ENCODE peak calls at places on chromosomes 2 and 18, in five cellular contexts. Y is suprapubic skin; U is CD8-positive, alpha-beta memory T cell; Q is heart right ventricle; F is endodermal cell. W is an unnamed sample. For H3K4me1, the result is how much of the 10 kb centered on the place peaks cover.

GRCh38 chr18:55256568-55257289 is 297.5 kb upstream of the CCDC68 start:
- DNase-seq in Y (no peak), Q (no peak), U (no peak), F (no peak), W (no peak)

GRCh38 chr2:186827426-186827825 is 21.5 kb downstream of the ZSWIM2 start:
- DNase-seq in Y (no peak), F (no peak), U (no peak), Q (no peak), W (no peak)

GRCh38 chr2:218879881-218880748 is 537 bp upstream of the WNT10A start:
- DNase-seq in F (peak), Q (no peak), Y (no peak), U (peak), W (no peak)

GRCh38 chr2:44392338-44392943 is 30.7 kb downstream of the CAMKMT start:
- DNase-seq in Q (peak), U (peak), F (peak), Y (no peak), W (no peak)

GRCh38 chr18:39485696-39486095 is 1920.1 kb upstream of the CELF4 start:
- DNase-seq in Y (no peak), U (no peak), Q (no peak), F (no peak), W (no peak)

GRCh38 chr2:176626796-176627195 is 357.6 kb downstream of the MTX2 start:
- DNase-seq in F (no peak), Y (no peak), Q (no peak), U (no peak), W (no peak)

GRCh38 chr2:152740743-152741328 is 22.4 kb downstream of the ARL6IP6 start:
- DNase-seq in F (no peak), Y (no peak), Q (no peak), U (peak), W (no peak)

GRCh38 chr18:13136689-13137040 is 81.9 kb upstream of the LDLRAD4 start:
- DNase-seq in Y (no peak), F (peak), U (peak), Q (no peak), W (no peak)

GRCh38 chr2:70374616-70375015 is 72.7 kb upstream of the FAM136A start:
- DNase-seq in U (no peak), Y (no peak), F (no peak), Q (no peak), W (no peak)

GRCh38 chr2:74548919-74549684 is 4.6 kb downstream of the LOXL3 start:
- DNase-seq in Y (no peak), Q (peak), U (no peak), F (peak), W (no peak)

GRCh38 chr2:9095690-9096089 is 92.2 kb upstream of the MBOAT2 start:
- DNase-seq in F (peak), Y (no peak), Q (peak), U (no peak), W (no peak)

GRCh38 chr2:147925886-147926285 is 81.1 kb downstream of the ACVR2A start:
- DNase-seq in F (no peak), Y (no peak), Q (peak), U (no peak), W (no peak)

GRCh38 chr2:71238089-71238488 is 11.2 kb upstream of the PAIP2B start:
- DNase-seq in Y (no peak), F (no peak), U (no peak), Q (no peak), W (no peak)

GRCh38 chr2:113268621-113269360 is 9.9 kb downstream of the PAX8 start:
- DNase-seq in U (no peak), Y (no peak), F (no peak), Q (no peak), W (no peak)

GRCh38 chr2:37326285-37326684 is 1.7 kb upstream of the PRKD3 start:
- DNase-seq in Q (peak), Y (no peak), F (no peak), U (no peak), W (no peak)

GRCh38 chr2:223034241-223034933 is 17.6 kb upstream of the KCNE4 start:
- DNase-seq in U (no peak), F (no peak), Y (no peak), Q (no peak), W (no peak)

GRCh38 chr2:11932053-11932512 is 185.7 kb downstream of the LPIN1 start:
- DNase-seq in F (no peak), U (no peak), Y (no peak), Q (no peak), W (no peak)

GRCh38 chr18:3448845-3449701 is 899 bp upstream of the TGIF1 start:
- DNase-seq in F (peak), Q (peak), Y (peak), U (peak), W (peak)

GRCh38 chr2:135947483-135947882 is 37.9 kb downstream of the DARS1 start:
- DNase-seq in F (no peak), Y (no peak), U (no peak), Q (no peak), W (no peak)

GRCh38 chr2:14621114-14621513 is 11.4 kb upstream of the LRATD1 start:
- DNase-seq in F (no peak), Q (no peak), Y (no peak), U (no peak), W (no peak)

GRCh38 chr2:43519711-43520221 is 76.1 kb downstream of the THADA start:
- DNase-seq in F (no peak), U (no peak), Y (no peak), Q (no peak), W (no peak)

GRCh38 chr2:158025263-158025996 is 76.2 kb upstream of the UPP2 start:
- DNase-seq in F (no peak), Q (no peak), U (no peak), Y (no peak), W (no peak)

GRCh38 chr2:85212846-85213245 is 79.7 kb downstream of the TCF7L1 start:
- DNase-seq in Y (peak), F (no peak), Q (no peak), U (no peak), W (no peak)

GRCh38 chr18:21313576-21313975 is 71.5 kb downstream of the GREB1L start:
- DNase-seq in Y (no peak), Q (no peak), U (no peak), F (no peak), W (no peak)

GRCh38 chr2:73776381-73776780 is 3.5 kb downstream of the DUSP11 start:
- DNase-seq in Q (no peak), Y (no peak), F (no peak), U (no peak), W (no peak)

GRCh38 chr2:53174539-53174938 is 593.1 kb upstream of the CHAC2 start:
- DNase-seq in F (no peak), U (no peak), Q (no peak), Y (no peak), W (no peak)

GRCh38 chr2:241545523-241546473 is 12.7 kb upstream of the BOK start:
- DNase-seq in Y (no peak), U (no peak), F (peak), Q (no peak), W (no peak)

GRCh38 chr2:127041259-127041970 is 65.5 kb downstream of the BIN1 start:
- DNase-seq in F (no peak), Q (no peak), Y (peak), U (no peak), W (no peak)

GRCh38 chr2:79670198-79670597 is 157.3 kb downstream of the CTNNA2 start:
- DNase-seq in Y (no peak), U (no peak), F (peak), Q (no peak), W (no peak)

GRCh38 chr2:203855274-203855673 is 12.3 kb upstream of the CTLA4 start:
- DNase-seq in F (no peak), Q (no peak), Y (no peak), U (no peak), W (no peak)

GRCh38 chr2:107418713-107419112 is 408.0 kb upstream of the RGPD4 start:
- DNase-seq in Y (no peak), Q (peak), U (no peak), F (no peak), W (no peak)

GRCh38 chr18:28411806-28412205 is 234.9 kb upstream of the CDH2 start:
- DNase-seq in U (no peak), Q (peak), Y (no peak), F (no peak), W (no peak)

GRCh38 chr18:57004366-57005121 is 142.3 kb upstream of the BOD1L2 start:
- DNase-seq in U (no peak), Q (no peak), Y (no peak), F (no peak), W (no peak)

GRCh38 chr2:197615033-197615652 is 60.2 kb downstream of the RFTN2 start:
- DNase-seq in F (no peak), Q (no peak), Y (no peak), U (no peak), W (no peak)

GRCh38 chr2:138110453-138111083 is 146.3 kb downstream of the HNMT start:
- DNase-seq in F (no peak), Q (no peak), Y (no peak), U (no peak), W (no peak)

GRCh38 chr2:182078988-182079602 is 93.4 kb downstream of the PPP1R1C start:
- DNase-seq in Q (no peak), U (no peak), Y (no peak), F (no peak), W (no peak)

GRCh38 chr2:226909131-226909530 is 73.3 kb downstream of the RHBDD1 start:
- DNase-seq in U (no peak), Y (no peak), F (no peak), Q (no peak), W (no peak)

GRCh38 chr2:176494949-176495353 is 225.7 kb downstream of the MTX2 start:
- DNase-seq in F (no peak), U (no peak), Y (peak), Q (peak), W (no peak)

GRCh38 chr2:20682166-20682565 is 15.2 kb downstream of the GDF7 start:
- DNase-seq in Q (no peak), U (no peak), Y (no peak), F (peak), W (no peak)

GRCh38 chr2:285506-285905 is 2.4 kb downstream of the ALKAL2 start:
- DNase-seq in U (no peak), F (no peak), Y (no peak), Q (no peak), W (no peak)

GRCh38 chr18:27382477-27383216 is 197.5 kb upstream of the CHST9 start:
- DNase-seq in U (no peak), Q (no peak), Y (no peak), F (no peak), W (no peak)

GRCh38 chr18:27377251-27377650 is 192.1 kb upstream of the CHST9 start:
- DNase-seq in U (no peak), Q (no peak), F (no peak), Y (no peak), W (no peak)

DNA sequence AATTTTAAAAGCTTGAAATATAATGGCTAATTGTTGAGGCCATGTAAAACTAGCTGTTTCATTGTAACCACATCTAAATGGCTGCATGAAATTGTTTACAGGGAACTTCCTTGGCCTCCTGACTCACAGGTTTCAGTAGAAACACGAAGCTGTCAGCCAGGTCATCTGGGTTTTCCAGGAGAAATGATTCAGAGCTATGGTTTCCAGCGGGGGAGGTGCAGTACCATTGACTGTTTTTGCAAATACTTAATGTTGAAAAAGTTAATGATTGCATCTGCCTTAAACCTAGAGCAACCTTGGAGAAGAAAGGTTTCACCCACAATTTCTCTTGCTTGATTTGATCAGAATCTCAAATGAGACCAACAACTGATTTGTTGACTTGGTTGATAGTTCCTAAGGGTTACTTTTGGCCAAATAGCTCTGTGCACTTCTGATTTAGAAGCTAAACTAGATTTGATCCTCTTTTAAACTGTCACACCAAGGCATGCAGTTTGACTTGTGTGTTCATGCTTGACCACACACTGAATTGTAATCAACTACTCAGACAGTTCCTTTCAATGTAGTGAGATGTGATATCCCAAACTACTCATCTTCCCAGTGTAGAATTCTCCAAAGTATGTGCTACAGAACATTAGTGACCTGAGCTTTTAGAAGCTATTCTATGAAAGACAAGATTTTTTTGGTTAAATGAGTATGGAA is 193.4 kb upstream of the CHST9 start:
- DNase-seq in Y (no peak), F (no peak), U (no peak), Q (no peak), W (no peak)
- H3K4me1 ChIP-seq in Y (under half), F (under half), U (under half), Q (under half), W (under half)

GRCh38 chr2:65372619-65373018 is 59.8 kb downstream of the SPRED2 start:
- DNase-seq in Y (no peak), Q (no peak), F (peak), U (no peak), W (no peak)

GRCh38 chr2:65375723-65376122 is 56.7 kb downstream of the SPRED2 start:
- DNase-seq in Y (no peak), F (no peak), Q (no peak), U (no peak), W (no peak)

GRCh38 chr2:65374999-65375398 is 57.4 kb downstream of the SPRED2 start:
- DNase-seq in Y (no peak), U (no peak), Q (no peak), F (no peak), W (no peak)

GRCh38 chr2:65373365-65373918 is 59.0 kb downstream of the SPRED2 start:
- DNase-seq in F (no peak), U (no peak), Q (no peak), Y (no peak), W (no peak)

GRCh38 chr2:65374555-65374954 is 57.8 kb downstream of the SPRED2 start:
- DNase-seq in Y (no peak), U (no peak), F (no peak), Q (no peak), W (no peak)
- H3K4me1 ChIP-seq in Y (under half), U (under half), F (half or more), Q (half or more), W (under half)

GRCh38 chr18:675307-675706 is 17.9 kb downstream of the TYMS start:
- DNase-seq in U (no peak), Y (no peak), Q (no peak), F (peak), W (no peak)
- H3K4me1 ChIP-seq in U (under half), Y (under half), Q (under half), F (under half), W (under half)

GRCh38 chr2:46804794-46805193 is 110.8 kb downstream of the MCFD2 start:
- DNase-seq in F (no peak), Y (no peak), Q (no peak), U (no peak), W (peak)
- H3K4me1 ChIP-seq in F (under half), Y (under half), Q (under half), U (under half), W (under half)

DNA sequence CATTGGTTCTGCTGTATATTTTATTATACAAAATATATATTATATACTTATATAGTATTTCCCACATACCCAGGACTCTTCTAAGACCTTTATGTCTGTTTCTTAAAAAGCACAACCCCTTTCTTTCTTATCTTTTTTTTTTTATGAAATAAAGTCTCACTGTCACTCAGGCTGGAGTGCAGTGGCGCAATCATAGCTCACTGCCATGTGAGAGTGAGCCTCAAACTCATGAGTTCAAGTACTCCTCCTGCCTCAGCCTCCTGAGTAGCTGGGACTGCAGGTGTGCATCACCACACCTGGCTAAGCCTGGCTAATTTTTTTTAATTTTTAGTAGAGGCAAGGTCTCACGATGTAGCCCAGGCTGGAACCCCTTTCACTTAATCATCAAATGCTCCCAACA is 72.3 kb downstream of the CLHC1 start:
- DNase-seq in Q (no peak), Y (no peak), U (no peak), F (no peak), W (no peak)
- H3K4me1 ChIP-seq in Q (half or more), Y (half or more), U (under half), F (under half), W (under half)

DNA sequence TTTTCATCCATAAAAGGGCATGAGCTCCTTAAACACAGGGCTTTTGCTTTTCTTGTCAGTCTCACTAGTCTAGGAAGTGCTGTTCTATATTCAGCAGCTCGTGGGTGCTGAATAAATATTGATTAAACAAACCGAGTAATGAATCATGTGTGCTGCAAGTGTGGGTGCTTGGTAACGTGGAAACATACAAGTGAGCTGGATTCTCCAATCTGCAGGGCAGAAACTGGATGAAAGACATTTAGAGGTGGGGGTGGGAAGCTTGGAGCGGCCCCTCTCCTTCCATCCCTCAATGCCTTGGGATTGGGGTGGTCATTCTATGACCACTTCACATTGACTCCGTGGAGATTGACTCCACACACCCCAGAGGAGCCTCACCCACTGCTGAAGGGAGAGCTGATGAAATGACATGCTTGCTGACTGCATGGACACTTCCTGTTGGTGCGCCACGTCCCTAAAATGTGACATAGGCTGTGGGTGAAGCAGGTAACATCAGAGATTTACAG is 114.5 kb downstream of the DOCK10 start:
- DNase-seq in F (no peak), U (peak), Y (no peak), Q (no peak), W (no peak)
- H3K4me1 ChIP-seq in F (under half), U (half or more), Y (under half), Q (half or more), W (under half)

W was measured in breast epithelium.